ENCODE peak calls at places on chromosomes 16 and 17, in five cellular contexts. One of them, this sample, is unnamed.

GRCh38 chr16:58074657-58075056 is 49.1 kb downstream of the MMP15 start:
- DNase-seq in fibroblast of lung: no peak
- DNase-seq in stomach: no peak
- DNase-seq in OCI-LY7: no peak
- DNase-seq in HL-60: no peak
- DNase-seq in this sample: no peak

GRCh38 chr17:76119409-76120371 is 16.1 kb upstream of the EXOC7 start:
- DNase-seq in fibroblast of lung: no peak
- DNase-seq in stomach: no peak
- DNase-seq in OCI-LY7: no peak
- DNase-seq in HL-60: no peak
- DNase-seq in this sample: no peak

GRCh38 chr16:56041556-56042140 is 149.6 kb upstream of the GNAO1 start:
- DNase-seq in fibroblast of lung: no peak
- DNase-seq in stomach: no peak
- DNase-seq in OCI-LY7: peak; percentile 10
- DNase-seq in HL-60: peak; percentile 3
- DNase-seq in this sample: peak; percentile 29

GRCh38 chr17:58680038-58680369 is 11.8 kb downstream of the TEX14 start:
- DNase-seq in fibroblast of lung: no peak
- DNase-seq in stomach: no peak
- DNase-seq in OCI-LY7: no peak
- DNase-seq in HL-60: no peak
- DNase-seq in this sample: peak; percentile 53

GRCh38 chr16:50311891-50312501 is 45.6 kb downstream of the ADCY7 start:
- DNase-seq in fibroblast of lung: no peak
- DNase-seq in stomach: peak; percentile 22
- DNase-seq in OCI-LY7: no peak
- DNase-seq in HL-60: no peak
- DNase-seq in this sample: no peak

GRCh38 chr17:76940293-76940692 is 72.1 kb downstream of the MGAT5B start:
- DNase-seq in fibroblast of lung: no peak
- DNase-seq in stomach: no peak
- DNase-seq in OCI-LY7: no peak
- DNase-seq in HL-60: no peak
- DNase-seq in this sample: no peak

GRCh38 chr16:24135624-24136296 is 120.4 kb upstream of the CACNG3 start:
- DNase-seq in fibroblast of lung: no peak
- DNase-seq in stomach: no peak
- DNase-seq in OCI-LY7: no peak
- DNase-seq in HL-60: no peak
- DNase-seq in this sample: no peak

GRCh38 chr16:3235856-3236669 is 1.1 kb upstream of the ZNF200 start:
- DNase-seq in fibroblast of lung: no peak
- DNase-seq in stomach: peak; percentile 40
- DNase-seq in OCI-LY7: no peak
- DNase-seq in HL-60: peak; percentile 85
- DNase-seq in this sample: no peak

GRCh38 chr17:64688481-64688880 is 26.4 kb upstream of the SMURF2 start:
- DNase-seq in fibroblast of lung: no peak
- DNase-seq in stomach: no peak
- DNase-seq in OCI-LY7: no peak
- DNase-seq in HL-60: no peak
- DNase-seq in this sample: no peak

GRCh38 chr17:80938556-80938955 is 53.1 kb upstream of the CHMP6 start:
- DNase-seq in fibroblast of lung: no peak
- DNase-seq in stomach: no peak
- DNase-seq in OCI-LY7: no peak
- DNase-seq in HL-60: peak; percentile 90
- DNase-seq in this sample: no peak

GRCh38 chr17:47763913-47764582 is 31.0 kb downstream of the TBX21 start:
- DNase-seq in fibroblast of lung: no peak
- DNase-seq in stomach: no peak
- DNase-seq in OCI-LY7: no peak
- DNase-seq in HL-60: no peak
- DNase-seq in this sample: no peak

GRCh38 chr16:12358898-12359297 is 382.4 kb downstream of the SNX29 start:
- DNase-seq in fibroblast of lung: no peak
- DNase-seq in stomach: no peak
- DNase-seq in OCI-LY7: no peak
- DNase-seq in HL-60: no peak
- DNase-seq in this sample: no peak

GRCh38 chr17:82330322-82331239 is 3.0 kb downstream of the SECTM1 start:
- DNase-seq in fibroblast of lung: peak; percentile 75
- DNase-seq in stomach: no peak
- DNase-seq in OCI-LY7: peak; percentile 63
- DNase-seq in HL-60: peak; percentile 37
- DNase-seq in this sample: peak; percentile 49

GRCh38 chr16:12617401-12617819 is 186.3 kb downstream of the CPPED1 start:
- DNase-seq in fibroblast of lung: no peak
- DNase-seq in stomach: no peak
- DNase-seq in OCI-LY7: no peak
- DNase-seq in HL-60: no peak
- DNase-seq in this sample: peak; percentile 66

GRCh38 chr17:60671482-60671881 is 6.2 kb upstream of the BCAS3 start:
- DNase-seq in fibroblast of lung: no peak
- DNase-seq in stomach: no peak
- DNase-seq in OCI-LY7: no peak
- DNase-seq in HL-60: no peak
- DNase-seq in this sample: no peak

GRCh38 chr16:10514369-10515055 is 65.9 kb downstream of the EMP2 start:
- DNase-seq in fibroblast of lung: peak; percentile 85
- DNase-seq in stomach: peak; percentile 65
- DNase-seq in OCI-LY7: peak; percentile 64
- DNase-seq in HL-60: peak; percentile 25
- DNase-seq in this sample: peak; percentile 72

GRCh38 chr16:57908409-57908987 is 62.4 kb downstream of the CNGB1 start:
- DNase-seq in fibroblast of lung: no peak
- DNase-seq in stomach: no peak
- DNase-seq in OCI-LY7: no peak
- DNase-seq in HL-60: no peak
- DNase-seq in this sample: no peak

GRCh38 chr16:21619765-21620462 is 20.5 kb downstream of the METTL9 start:
- DNase-seq in fibroblast of lung: no peak
- DNase-seq in stomach: no peak
- DNase-seq in OCI-LY7: no peak
- DNase-seq in HL-60: no peak
- DNase-seq in this sample: no peak

GRCh38 chr17:42985225-42985624 is 4.9 kb downstream of the RUNDC1 start:
- DNase-seq in fibroblast of lung: no peak
- DNase-seq in stomach: no peak
- DNase-seq in OCI-LY7: peak; percentile 92
- DNase-seq in HL-60: peak; percentile 86
- DNase-seq in this sample: peak; percentile 82

GRCh38 chr16:86427327-86427935 is 82.9 kb upstream of the FOXF1 start:
- DNase-seq in fibroblast of lung: no peak
- DNase-seq in stomach: no peak
- DNase-seq in OCI-LY7: no peak
- DNase-seq in HL-60: no peak
- DNase-seq in this sample: no peak

GRCh38 chr16:77585379-77585778 is 136.9 kb upstream of the NUDT7 start:
- DNase-seq in fibroblast of lung: peak; percentile 66
- DNase-seq in stomach: no peak
- DNase-seq in OCI-LY7: no peak
- DNase-seq in HL-60: no peak
- DNase-seq in this sample: peak; percentile 12

GRCh38 chr16:10728035-10728462 is 15.6 kb upstream of the NUBP1 start:
- DNase-seq in fibroblast of lung: no peak
- DNase-seq in stomach: no peak
- DNase-seq in OCI-LY7: no peak
- DNase-seq in HL-60: no peak
- DNase-seq in this sample: peak; percentile 65

GRCh38 chr16:46690281-46691178 is 1.1 kb downstream of the ORC6 start:
- DNase-seq in fibroblast of lung: peak; percentile 52
- DNase-seq in stomach: no peak
- DNase-seq in OCI-LY7: peak; percentile 39
- DNase-seq in HL-60: peak; percentile 35
- DNase-seq in this sample: peak; percentile 24

GRCh38 chr16:61289141-61289540 is 747.1 kb downstream of the CDH8 start:
- DNase-seq in fibroblast of lung: no peak
- DNase-seq in stomach: no peak
- DNase-seq in OCI-LY7: no peak
- DNase-seq in HL-60: no peak
- DNase-seq in this sample: no peak

GRCh38 chr17:57911834-57912673 is 43.2 kb downstream of the CUEDC1 start:
- DNase-seq in fibroblast of lung: peak; percentile 58
- DNase-seq in stomach: peak; percentile 97
- DNase-seq in OCI-LY7: no peak
- DNase-seq in HL-60: no peak
- DNase-seq in this sample: no peak

GRCh38 chr17:14779236-14779635 is 478.4 kb downstream of the HS3ST3B1 start:
- DNase-seq in fibroblast of lung: no peak
- DNase-seq in stomach: no peak
- DNase-seq in OCI-LY7: no peak
- DNase-seq in HL-60: no peak
- DNase-seq in this sample: no peak

GRCh38 chr17:14775761-14776492 is 475.0 kb downstream of the HS3ST3B1 start:
- DNase-seq in fibroblast of lung: no peak
- DNase-seq in stomach: no peak
- DNase-seq in OCI-LY7: no peak
- DNase-seq in HL-60: no peak
- DNase-seq in this sample: no peak

GRCh38 chr17:14781123-14781522 is 480.2 kb downstream of the HS3ST3B1 start:
- DNase-seq in fibroblast of lung: no peak
- DNase-seq in stomach: no peak
- DNase-seq in OCI-LY7: no peak
- DNase-seq in HL-60: no peak
- DNase-seq in this sample: no peak

GRCh38 chr17:14776791-14777190 is 475.9 kb downstream of the HS3ST3B1 start:
- DNase-seq in fibroblast of lung: no peak
- DNase-seq in stomach: no peak
- DNase-seq in OCI-LY7: no peak
- DNase-seq in HL-60: no peak
- DNase-seq in this sample: no peak

DNA sequence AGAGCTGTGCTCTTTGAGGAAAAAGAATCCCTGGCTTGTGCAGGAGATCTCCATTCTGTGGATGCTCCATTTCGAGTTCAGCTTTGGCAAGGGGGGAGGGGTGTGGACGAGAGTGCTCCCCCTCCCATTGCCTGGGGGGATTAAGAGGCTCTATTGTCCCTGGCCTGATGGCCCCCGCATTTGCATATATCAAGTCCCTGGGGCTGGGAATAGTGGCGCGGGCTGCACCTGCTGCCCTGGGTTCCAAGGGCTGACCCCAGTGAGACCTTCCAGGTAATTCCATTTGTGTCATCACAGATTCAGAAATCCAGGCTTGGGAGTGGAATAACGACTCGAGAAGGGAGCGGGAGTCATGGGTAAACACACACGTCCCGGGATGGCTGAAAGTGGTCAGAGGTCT is 479.2 kb downstream of the HS3ST3B1 start:
- DNase-seq in fibroblast of lung: no peak
- DNase-seq in stomach: no peak
- DNase-seq in OCI-LY7: no peak
- DNase-seq in HL-60: no peak
- DNase-seq in this sample: no peak
- TF ChIP-seq CTCF in fibroblast of lung: no peak
- TF ChIP-seq CTCF in stomach: no peak
- TF ChIP-seq CTCF in OCI-LY7: no peak
- TF ChIP-seq CTCF in HL-60: no peak
- TF ChIP-seq CTCF in this sample: no peak

GRCh38 chr16:78893340-78893739 is 707.2 kb downstream of the MAF start:
- DNase-seq in fibroblast of lung: no peak
- DNase-seq in stomach: no peak
- DNase-seq in OCI-LY7: no peak
- DNase-seq in HL-60: peak; percentile 30
- DNase-seq in this sample: no peak
- TF ChIP-seq CTCF in fibroblast of lung: no peak
- TF ChIP-seq CTCF in stomach: no peak
- TF ChIP-seq CTCF in OCI-LY7: no peak
- TF ChIP-seq CTCF in HL-60: no peak
- TF ChIP-seq CTCF in this sample: no peak

GRCh38 chr17:11880714-11881113 is 116.6 kb downstream of the ZNF18 start:
- DNase-seq in fibroblast of lung: no peak
- DNase-seq in stomach: no peak
- DNase-seq in OCI-LY7: peak; percentile 18
- DNase-seq in HL-60: no peak
- DNase-seq in this sample: peak; percentile 63
- TF ChIP-seq CTCF in fibroblast of lung: no peak
- TF ChIP-seq CTCF in stomach: no peak
- TF ChIP-seq CTCF in OCI-LY7: peak; percentile 53
- TF ChIP-seq CTCF in HL-60: no peak
- TF ChIP-seq CTCF in this sample: peak; percentile 33

GRCh38 chr17:72984145-72984924 is 108.2 kb downstream of the SLC39A11 start:
- DNase-seq in fibroblast of lung: peak; percentile 87
- DNase-seq in stomach: no peak
- DNase-seq in OCI-LY7: no peak
- DNase-seq in HL-60: no peak
- DNase-seq in this sample: no peak

GRCh38 chr17:72982680-72983079 is 109.8 kb downstream of the SLC39A11 start:
- DNase-seq in fibroblast of lung: no peak
- DNase-seq in stomach: no peak
- DNase-seq in OCI-LY7: no peak
- DNase-seq in HL-60: no peak
- DNase-seq in this sample: no peak

GRCh38 chr17:72985882-72986720 is 106.4 kb downstream of the SLC39A11 start:
- DNase-seq in fibroblast of lung: peak; percentile 84
- DNase-seq in stomach: peak; percentile 75
- DNase-seq in OCI-LY7: peak; percentile 81
- DNase-seq in HL-60: peak; percentile 89
- DNase-seq in this sample: peak; percentile 87

GRCh38 chr17:72987166-72987565 is 105.3 kb downstream of the SLC39A11 start:
- DNase-seq in fibroblast of lung: no peak
- DNase-seq in stomach: no peak
- DNase-seq in OCI-LY7: no peak
- DNase-seq in HL-60: no peak
- DNase-seq in this sample: no peak

DNA sequence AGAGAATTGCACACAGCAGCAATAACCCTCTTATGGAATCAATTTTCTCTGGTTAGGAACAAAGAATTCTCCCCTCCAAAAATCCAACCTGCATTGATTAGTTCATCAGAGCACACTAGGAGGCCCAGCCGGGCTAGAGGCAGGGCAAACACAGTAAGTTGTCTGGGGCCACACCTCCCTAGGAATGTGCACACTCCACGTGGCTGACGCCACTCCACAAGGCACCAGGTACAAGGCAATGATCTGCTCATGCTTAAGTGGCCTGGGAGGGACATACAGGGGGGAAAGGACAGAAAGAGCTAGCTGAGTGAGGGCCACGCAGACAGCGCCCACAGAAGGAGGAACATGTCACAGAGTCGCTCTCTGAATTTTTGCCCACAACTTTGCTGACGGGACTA is 107.6 kb downstream of the SLC39A11 start:
- DNase-seq in fibroblast of lung: no peak
- DNase-seq in stomach: no peak
- DNase-seq in OCI-LY7: no peak
- DNase-seq in HL-60: no peak
- DNase-seq in this sample: no peak
- TF ChIP-seq CTCF in fibroblast of lung: no peak
- TF ChIP-seq CTCF in stomach: no peak
- TF ChIP-seq CTCF in OCI-LY7: no peak
- TF ChIP-seq CTCF in HL-60: no peak
- TF ChIP-seq CTCF in this sample: no peak

This sample was measured in GM12865.